ENCODE peak calls at places on chromosomes 7 and 10, in seven cellular contexts. One of them, this sample, is unnamed.

GRCh38 chr7:38178695-38179344 is 775 bp downstream of the STARD3NL start:
- DNase-seq in GM12878: no peak
- DNase-seq in HCT116: no peak
- DNase-seq in HepG2: no peak
- DNase-seq in H1: no peak
- DNase-seq in SK-N-SH: no peak
- DNase-seq in K562: no peak
- DNase-seq in this sample: no peak

GRCh38 chr7:7719235-7719634 is 828 bp upstream of the RPA3 start:
- DNase-seq in GM12878: peak; percentile 77
- DNase-seq in SK-N-SH: peak; percentile 47
- DNase-seq in HepG2: peak; percentile 37
- DNase-seq in H1: no peak
- DNase-seq in K562: peak; percentile 7
- DNase-seq in HCT116: peak; percentile 26
- DNase-seq in this sample: no peak

GRCh38 chr10:84198206-84198915 is 4.0 kb downstream of the CDHR1 start:
- DNase-seq in HCT116: no peak
- DNase-seq in K562: no peak
- DNase-seq in HepG2: no peak
- DNase-seq in GM12878: no peak
- DNase-seq in SK-N-SH: no peak
- DNase-seq in H1: no peak
- DNase-seq in this sample: no peak

GRCh38 chr10:66799474-66799873 is 126.4 kb upstream of the LRRTM3 start:
- DNase-seq in K562: no peak
- DNase-seq in GM12878: no peak
- DNase-seq in HCT116: no peak
- DNase-seq in SK-N-SH: no peak
- DNase-seq in H1: no peak
- DNase-seq in HepG2: no peak
- DNase-seq in this sample: no peak

GRCh38 chr7:133746847-133747246 is 380.3 kb upstream of the LRGUK start:
- DNase-seq in K562: no peak
- DNase-seq in H1: no peak
- DNase-seq in HepG2: peak; percentile 16
- DNase-seq in SK-N-SH: no peak
- DNase-seq in GM12878: no peak
- DNase-seq in HCT116: no peak
- DNase-seq in this sample: no peak

GRCh38 chr10:84269773-84270172 is 24.9 kb downstream of the RGR start:
- DNase-seq in HepG2: no peak
- DNase-seq in SK-N-SH: no peak
- DNase-seq in H1: no peak
- DNase-seq in K562: no peak
- DNase-seq in HCT116: peak; percentile 66
- DNase-seq in GM12878: no peak
- DNase-seq in this sample: no peak

GRCh38 chr10:125035136-125035535 is 93.2 kb downstream of the ZRANB1 start:
- DNase-seq in HCT116: peak; percentile 64
- DNase-seq in H1: no peak
- DNase-seq in K562: no peak
- DNase-seq in SK-N-SH: no peak
- DNase-seq in GM12878: no peak
- DNase-seq in HepG2: peak; percentile 23
- DNase-seq in this sample: no peak

GRCh38 chr7:96388166-96388565 is 66.3 kb upstream of the SLC25A13 start:
- DNase-seq in H1: no peak
- DNase-seq in SK-N-SH: no peak
- DNase-seq in HCT116: no peak
- DNase-seq in HepG2: no peak
- DNase-seq in K562: no peak
- DNase-seq in GM12878: no peak
- DNase-seq in this sample: no peak

GRCh38 chr10:22315455-22316285 is 518 bp upstream of the COMMD3 start:
- DNase-seq in HCT116: no peak
- DNase-seq in HepG2: no peak
- DNase-seq in H1: peak; percentile 77
- DNase-seq in GM12878: no peak
- DNase-seq in K562: no peak
- DNase-seq in SK-N-SH: peak; percentile 24
- DNase-seq in this sample: no peak

GRCh38 chr10:31936933-31937332 is 8.3 kb upstream of the ARHGAP12 start:
- DNase-seq in H1: no peak
- DNase-seq in HCT116: no peak
- DNase-seq in K562: no peak
- DNase-seq in SK-N-SH: no peak
- DNase-seq in GM12878: no peak
- DNase-seq in HepG2: peak; percentile 58
- DNase-seq in this sample: peak; percentile 1

GRCh38 chr10:86900955-86901354 is 56.5 kb downstream of the MMRN2 start:
- DNase-seq in H1: no peak
- DNase-seq in K562: no peak
- DNase-seq in GM12878: no peak
- DNase-seq in HCT116: no peak
- DNase-seq in HepG2: no peak
- DNase-seq in SK-N-SH: no peak
- DNase-seq in this sample: no peak

GRCh38 chr7:155590215-155591023 is 44.1 kb upstream of the CNPY1 start:
- DNase-seq in K562: peak; percentile 70
- DNase-seq in H1: no peak
- DNase-seq in GM12878: no peak
- DNase-seq in HepG2: peak; percentile 72
- DNase-seq in HCT116: no peak
- DNase-seq in SK-N-SH: peak; percentile 72
- DNase-seq in this sample: no peak

GRCh38 chr10:130181858-130182257 is 45.7 kb downstream of the GLRX3 start:
- DNase-seq in GM12878: no peak
- DNase-seq in HepG2: no peak
- DNase-seq in K562: no peak
- DNase-seq in HCT116: no peak
- DNase-seq in H1: no peak
- DNase-seq in SK-N-SH: no peak
- DNase-seq in this sample: no peak

GRCh38 chr10:131149586-131149985 is 161.9 kb downstream of the TCERG1L start:
- DNase-seq in H1: no peak
- DNase-seq in HepG2: no peak
- DNase-seq in GM12878: no peak
- DNase-seq in HCT116: no peak
- DNase-seq in K562: no peak
- DNase-seq in SK-N-SH: no peak
- DNase-seq in this sample: no peak

GRCh38 chr10:99360935-99361334 is 31.8 kb downstream of the CNNM1 start:
- DNase-seq in K562: peak; percentile 1
- DNase-seq in HCT116: no peak
- DNase-seq in SK-N-SH: no peak
- DNase-seq in HepG2: no peak
- DNase-seq in H1: no peak
- DNase-seq in GM12878: no peak
- DNase-seq in this sample: peak; percentile 69

GRCh38 chr10:86321568-86321967 is 45.0 kb downstream of the GRID1 start:
- DNase-seq in SK-N-SH: no peak
- DNase-seq in HCT116: no peak
- DNase-seq in GM12878: no peak
- DNase-seq in H1: no peak
- DNase-seq in HepG2: no peak
- DNase-seq in K562: no peak
- DNase-seq in this sample: no peak

GRCh38 chr7:48285365-48285764 is 114.1 kb downstream of the ABCA13 start:
- DNase-seq in SK-N-SH: no peak
- DNase-seq in HCT116: no peak
- DNase-seq in H1: no peak
- DNase-seq in K562: no peak
- DNase-seq in HepG2: no peak
- DNase-seq in GM12878: no peak
- DNase-seq in this sample: no peak

GRCh38 chr7:50210706-50211115 is 93.8 kb upstream of the IKZF1 start:
- DNase-seq in SK-N-SH: no peak
- DNase-seq in HepG2: no peak
- DNase-seq in HCT116: no peak
- DNase-seq in H1: no peak
- DNase-seq in K562: peak; percentile 27
- DNase-seq in GM12878: no peak
- DNase-seq in this sample: no peak

GRCh38 chr7:45649560-45650346 is 75.6 kb downstream of the ADCY1 start:
- DNase-seq in HCT116: no peak
- DNase-seq in K562: no peak
- DNase-seq in SK-N-SH: no peak
- DNase-seq in GM12878: no peak
- DNase-seq in HepG2: no peak
- DNase-seq in H1: peak; percentile 30
- DNase-seq in this sample: no peak

GRCh38 chr10:30027057-30028005 is 32.1 kb downstream of the JCAD start:
- DNase-seq in HepG2: no peak
- DNase-seq in SK-N-SH: no peak
- DNase-seq in K562: peak; percentile 51
- DNase-seq in HCT116: peak; percentile 12
- DNase-seq in GM12878: peak; percentile 32
- DNase-seq in H1: peak; percentile 68
- DNase-seq in this sample: peak; percentile 90

GRCh38 chr10:76732306-76732705 is 905.3 kb downstream of the KCNMA1 start:
- DNase-seq in H1: no peak
- DNase-seq in GM12878: no peak
- DNase-seq in K562: no peak
- DNase-seq in HepG2: no peak
- DNase-seq in SK-N-SH: no peak
- DNase-seq in HCT116: no peak
- DNase-seq in this sample: no peak

DNA sequence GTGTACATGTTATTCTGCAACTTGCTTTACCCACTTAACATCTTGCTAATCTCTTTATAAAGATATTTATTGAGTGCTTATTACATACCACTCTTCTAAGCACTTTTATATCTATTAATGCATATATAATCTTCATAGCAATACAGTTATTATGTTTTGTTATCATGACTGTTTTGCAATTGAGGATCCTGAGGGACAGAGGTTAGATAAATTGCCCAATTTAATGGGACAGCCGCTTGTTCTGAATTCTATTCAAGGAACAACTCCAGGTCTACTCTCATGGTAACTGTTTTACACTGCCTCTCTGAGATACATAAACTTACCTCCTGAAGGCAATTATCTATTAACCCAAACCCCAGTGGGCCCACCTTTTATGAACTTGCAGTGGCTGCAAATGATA is 60.5 kb downstream of the PON1 start:
- DNase-seq in HCT116: no peak
- DNase-seq in SK-N-SH: no peak
- DNase-seq in GM12878: no peak
- DNase-seq in K562: no peak
- DNase-seq in H1: no peak
- DNase-seq in HepG2: no peak
- DNase-seq in this sample: no peak
- TF ChIP-seq JUND in HCT116: no peak
- TF ChIP-seq JUND in SK-N-SH: no peak
- TF ChIP-seq JUND in GM12878: no peak
- TF ChIP-seq JUND in K562: no peak
- TF ChIP-seq JUND in H1: no peak
- TF ChIP-seq JUND in HepG2: no peak
- TF ChIP-seq JUND in this sample: no peak

DNA sequence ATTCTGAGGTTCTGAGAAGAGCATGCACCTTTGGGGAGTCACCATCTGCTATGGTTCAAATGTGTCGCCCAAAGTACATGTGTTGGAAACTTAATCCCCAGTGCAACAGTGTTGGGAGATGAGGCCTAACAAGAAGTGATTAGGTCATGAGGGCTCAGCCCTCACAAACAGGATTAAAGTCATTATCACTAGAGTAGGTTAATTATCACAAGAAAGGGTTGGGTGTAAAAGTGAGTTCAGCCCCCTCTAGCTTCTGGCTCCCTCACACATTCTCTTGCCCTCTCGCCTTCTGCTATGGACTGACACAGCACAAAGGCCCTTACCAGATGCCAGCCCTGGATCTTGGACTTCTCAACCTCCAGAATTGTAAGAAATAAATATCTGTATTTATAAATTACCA is 100.3 kb upstream of the C10orf90 start:
- DNase-seq in H1: no peak
- DNase-seq in SK-N-SH: no peak
- DNase-seq in HCT116: no peak
- DNase-seq in GM12878: no peak
- DNase-seq in K562: no peak
- DNase-seq in HepG2: no peak
- DNase-seq in this sample: no peak
- TF ChIP-seq JUND in H1: no peak
- TF ChIP-seq JUND in SK-N-SH: no peak
- TF ChIP-seq JUND in HCT116: no peak
- TF ChIP-seq JUND in GM12878: no peak
- TF ChIP-seq JUND in K562: no peak
- TF ChIP-seq JUND in HepG2: no peak
- TF ChIP-seq JUND in this sample: no peak

GRCh38 chr10:126736737-126737136 is 66.2 kb upstream of the C10orf90 start:
- DNase-seq in SK-N-SH: no peak
- DNase-seq in K562: no peak
- DNase-seq in H1: no peak
- DNase-seq in HepG2: no peak
- DNase-seq in HCT116: no peak
- DNase-seq in GM12878: no peak
- DNase-seq in this sample: no peak

GRCh38 chr10:126738001-126738400 is 67.5 kb upstream of the C10orf90 start:
- DNase-seq in SK-N-SH: no peak
- DNase-seq in H1: no peak
- DNase-seq in HCT116: no peak
- DNase-seq in HepG2: no peak
- DNase-seq in GM12878: no peak
- DNase-seq in K562: no peak
- DNase-seq in this sample: no peak

GRCh38 chr10:126734015-126734414 is 63.5 kb upstream of the C10orf90 start:
- DNase-seq in GM12878: no peak
- DNase-seq in HepG2: no peak
- DNase-seq in K562: no peak
- DNase-seq in SK-N-SH: no peak
- DNase-seq in HCT116: no peak
- DNase-seq in H1: no peak
- DNase-seq in this sample: no peak

GRCh38 chr10:126732308-126732707 is 61.8 kb upstream of the C10orf90 start:
- DNase-seq in HepG2: no peak
- DNase-seq in GM12878: no peak
- DNase-seq in SK-N-SH: no peak
- DNase-seq in HCT116: no peak
- DNase-seq in K562: no peak
- DNase-seq in H1: no peak
- DNase-seq in this sample: no peak

GRCh38 chr10:126734957-126735356 is 64.5 kb upstream of the C10orf90 start:
- DNase-seq in H1: no peak
- DNase-seq in HepG2: peak; percentile 46
- DNase-seq in K562: no peak
- DNase-seq in SK-N-SH: no peak
- DNase-seq in GM12878: no peak
- DNase-seq in HCT116: no peak
- DNase-seq in this sample: no peak
- TF ChIP-seq JUND in H1: no peak
- TF ChIP-seq JUND in HepG2: no peak
- TF ChIP-seq JUND in K562: no peak
- TF ChIP-seq JUND in SK-N-SH: no peak
- TF ChIP-seq JUND in GM12878: no peak
- TF ChIP-seq JUND in HCT116: no peak
- TF ChIP-seq JUND in this sample: no peak

DNA sequence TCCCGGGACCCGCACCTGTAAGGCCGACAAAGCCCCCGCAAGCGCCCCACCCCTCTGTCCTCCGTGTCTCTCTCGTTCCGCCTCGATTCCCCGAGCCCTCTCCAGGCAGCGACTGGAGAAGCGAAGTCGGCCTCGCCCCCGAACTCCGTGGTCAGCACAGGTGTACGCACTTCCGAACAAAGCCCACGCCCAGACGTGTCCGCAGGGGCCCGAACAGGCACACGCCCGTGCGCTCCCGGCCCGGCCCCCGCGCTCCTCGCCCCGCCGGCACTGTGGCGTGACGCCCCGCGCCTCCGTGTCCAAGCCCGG is 758 bp downstream of the NRCAM start:
- DNase-seq in GM12878: no peak
- DNase-seq in H1: no peak
- DNase-seq in K562: no peak
- DNase-seq in SK-N-SH: no peak
- DNase-seq in HCT116: no peak
- DNase-seq in HepG2: no peak
- DNase-seq in this sample: peak; percentile 11
- TF ChIP-seq JUND in GM12878: no peak
- TF ChIP-seq JUND in H1: no peak
- TF ChIP-seq JUND in K562: no peak
- TF ChIP-seq JUND in SK-N-SH: no peak
- TF ChIP-seq JUND in HCT116: no peak
- TF ChIP-seq JUND in HepG2: no peak
- TF ChIP-seq JUND in this sample: no peak